ENCODE peak calls at places on chromosomes 3 and 15, in nine cellular contexts. D is SK-MEL-5; F is colonic mucosa; G is SW 1271; L is progenitor cell of endocrine pancreas; S is effector CD4-positive, alpha-beta T cell; K is tibial artery; Z is memory B cell; V is posterior cingulate gyrus. B is an unnamed sample.

GRCh38 chr3:73364517-73364916 is 260.2 kb downstream of the PDZRN3 start:
- DNase-seq in D (no peak), F (no peak), G (no peak), L (no peak), S (no peak), K (no peak), Z (no peak), V (no peak), B (no peak)

GRCh38 chr15:65335278-65336055 is 31.0 kb downstream of the RNU5B-1 start:
- DNase-seq in D (no peak), F (no peak), G (no peak), L (no peak), S (no peak), K (no peak), Z (no peak), V (no peak), B (no peak)

GRCh38 chr3:194276768-194277546 is 74.2 kb downstream of the CPN2 start:
- DNase-seq in D (no peak), F (peak), G (no peak), L (no peak), S (no peak), K (peak), Z (no peak), V (no peak), B (peak)

GRCh38 chr15:77516786-77517185 is 96.1 kb downstream of the HMG20A start:
- DNase-seq in D (no peak), F (no peak), G (no peak), L (no peak), S (no peak), K (peak), Z (no peak), V (peak), B (no peak)

GRCh38 chr3:42855547-42856380 is 19.9 kb downstream of the CYP8B1 start:
- DNase-seq in D (no peak), F (no peak), G (no peak), L (no peak), S (no peak), K (no peak), Z (no peak), V (no peak), B (no peak)

GRCh38 chr3:174949523-174949922 is 90.4 kb downstream of the NAALADL2 start:
- DNase-seq in D (no peak), F (no peak), G (no peak), L (no peak), S (no peak), K (no peak), Z (no peak), V (no peak), B (no peak)

GRCh38 chr3:122316368-122316767 is 8.7 kb upstream of the CSTA start:
- DNase-seq in D (no peak), F (no peak), G (no peak), L (no peak), S (no peak), K (no peak), Z (no peak), V (no peak), B (no peak)

GRCh38 chr3:153422314-153422713 is 260.3 kb downstream of the RAP2B start:
- DNase-seq in D (no peak), F (no peak), G (no peak), L (no peak), S (no peak), K (no peak), Z (no peak), V (no peak), B (no peak)

GRCh38 chr3:124092811-124093210 is 100.9 kb upstream of the ROPN1 start:
- DNase-seq in D (no peak), F (no peak), G (no peak), L (no peak), S (no peak), K (no peak), Z (no peak), V (no peak), B (no peak)

GRCh38 chr3:150238995-150239612 is 169.0 kb upstream of the TSC22D2 start:
- DNase-seq in D (peak), F (peak), G (no peak), L (no peak), S (no peak), K (no peak), Z (no peak), V (no peak), B (no peak)

GRCh38 chr3:126307083-126307482 is 50.1 kb downstream of the KLF15 start:
- DNase-seq in D (no peak), F (no peak), G (no peak), L (no peak), S (no peak), K (peak), Z (no peak), V (no peak), B (no peak)

GRCh38 chr15:58957101-58957973 is 23.9 kb upstream of the SLTM start:
- DNase-seq in D (peak), F (peak), G (no peak), L (peak), S (peak), K (no peak), Z (peak), V (no peak), B (peak)

GRCh38 chr3:170296703-170297102 is 60.8 kb upstream of the SKIL start:
- DNase-seq in D (no peak), F (no peak), G (no peak), L (no peak), S (no peak), K (no peak), Z (no peak), V (no peak), B (no peak)

GRCh38 chr15:39074341-39074740 is 506.5 kb upstream of the THBS1 start:
- DNase-seq in D (no peak), F (no peak), G (no peak), L (no peak), S (no peak), K (no peak), Z (no peak), V (no peak), B (no peak)

GRCh38 chr3:125061170-125061569 is 5.4 kb upstream of the HEG1 start:
- DNase-seq in D (no peak), F (no peak), G (no peak), L (no peak), S (no peak), K (peak), Z (no peak), V (no peak), B (no peak)

GRCh38 chr15:70617076-70617910 is 146.1 kb downstream of the UACA start:
- DNase-seq in D (no peak), F (no peak), G (no peak), L (no peak), S (no peak), K (no peak), Z (no peak), V (no peak), B (no peak)

GRCh38 chr15:40925495-40925862 is 3.7 kb upstream of the DLL4 start:
- DNase-seq in D (no peak), F (peak), G (no peak), L (no peak), S (no peak), K (no peak), Z (no peak), V (no peak), B (no peak)

GRCh38 chr3:170007031-170007663 is 30.6 kb upstream of the GPR160 start:
- DNase-seq in D (no peak), F (no peak), G (no peak), L (no peak), S (no peak), K (no peak), Z (peak), V (no peak), B (peak)

GRCh38 chr3:194251891-194252560 is 99.1 kb downstream of the CPN2 start:
- DNase-seq in D (no peak), F (no peak), G (no peak), L (no peak), S (no peak), K (no peak), Z (no peak), V (no peak), B (no peak)

GRCh38 chr3:105823149-105823866 is 45.5 kb downstream of the CBLB start:
- DNase-seq in D (peak), F (no peak), G (no peak), L (no peak), S (no peak), K (no peak), Z (no peak), V (no peak), B (peak)

GRCh38 chr15:93803406-93803805 is 428.0 kb upstream of the MCTP2 start:
- DNase-seq in D (no peak), F (no peak), G (no peak), L (no peak), S (no peak), K (no peak), Z (no peak), V (no peak), B (no peak)

GRCh38 chr3:180680097-180680430 is 775 bp upstream of the CCDC39 start:
- DNase-seq in D (peak), F (peak), G (no peak), L (no peak), S (no peak), K (no peak), Z (no peak), V (peak), B (peak)

GRCh38 chr3:156160653-156161052 is 40.3 kb downstream of the KCNAB1 start:
- DNase-seq in D (no peak), F (no peak), G (no peak), L (no peak), S (no peak), K (no peak), Z (no peak), V (no peak), B (no peak)

GRCh38 chr3:64896173-64896925 is 208.5 kb upstream of the ADAMTS9 start:
- DNase-seq in D (no peak), F (no peak), G (no peak), L (no peak), S (no peak), K (no peak), Z (no peak), V (no peak), B (no peak)

GRCh38 chr3:42123012-42123581 is 31.9 kb downstream of the TRAK1 start:
- DNase-seq in D (no peak), F (no peak), G (no peak), L (no peak), S (no peak), K (peak), Z (no peak), V (no peak), B (no peak)

GRCh38 chr3:115922681-115923347 is 299.5 kb downstream of the GAP43 start:
- DNase-seq in D (peak), F (no peak), G (no peak), L (no peak), S (no peak), K (no peak), Z (no peak), V (no peak), B (no peak)

GRCh38 chr15:101124731-101125558 is 126.9 kb downstream of the CHSY1 start:
- DNase-seq in D (no peak), F (no peak), G (no peak), L (no peak), S (no peak), K (no peak), Z (no peak), V (no peak), B (no peak)

GRCh38 chr15:56128081-56128480 is 115.6 kb downstream of the RFX7 start:
- DNase-seq in D (no peak), F (no peak), G (no peak), L (no peak), S (no peak), K (no peak), Z (no peak), V (no peak), B (no peak)

GRCh38 chr3:105458518-105459215 is 92.0 kb downstream of the ALCAM start:
- DNase-seq in D (no peak), F (no peak), G (no peak), L (no peak), S (no peak), K (no peak), Z (no peak), V (no peak), B (no peak)

GRCh38 chr15:75112278-75112847 is 89.0 kb downstream of the PPCDC start:
- DNase-seq in D (no peak), F (no peak), G (no peak), L (no peak), S (no peak), K (no peak), Z (no peak), V (no peak), B (no peak)

GRCh38 chr3:49839193-49839809 is 17.1 kb downstream of the TRAIP start:
- DNase-seq in D (peak), F (peak), G (peak), L (peak), S (peak), K (peak), Z (peak), V (peak), B (peak)

GRCh38 chr3:123499316-123499715 is 50.4 kb upstream of the ADCY5 start:
- DNase-seq in D (no peak), F (no peak), G (no peak), L (no peak), S (no peak), K (no peak), Z (no peak), V (no peak), B (no peak)

GRCh38 chr3:123421353-123422174 is 27.3 kb downstream of the ADCY5 start:
- DNase-seq in D (no peak), F (peak), G (no peak), L (no peak), S (no peak), K (no peak), Z (no peak), V (peak), B (no peak)

GRCh38 chr3:183478501-183478900 is 50.1 kb upstream of the MCF2L2 start:
- DNase-seq in D (no peak), F (no peak), G (no peak), L (no peak), S (no peak), K (no peak), Z (no peak), V (no peak), B (no peak)

GRCh38 chr3:170499562-170500156 is 81.0 kb downstream of the CLDN11 start:
- DNase-seq in D (peak), F (peak), G (no peak), L (no peak), S (no peak), K (no peak), Z (no peak), V (peak), B (peak)